ENCODE peak calls at places on chromosomes 16 and 17, in four cellular contexts. One of them, this sample, is unnamed.

GRCh38 chr16:14427371-14427948 is 202.6 kb downstream of the PARN start:
- DNase-seq in esophagus squamous epithelium: no peak
- DNase-seq in astrocyte of the spinal cord: peak
- DNase-seq in activated T-helper 1 cell treated with Interleukin-2 at 50 U/mL for 16 hours: no peak
- DNase-seq in this sample: no peak

GRCh38 chr16:57741660-57742191 is 6.2 kb downstream of the KATNB1 start:
- DNase-seq in esophagus squamous epithelium: no peak
- DNase-seq in astrocyte of the spinal cord: no peak
- DNase-seq in activated T-helper 1 cell treated with Interleukin-2 at 50 U/mL for 16 hours: no peak
- DNase-seq in this sample: no peak

GRCh38 chr16:80144191-80144590 is 396.6 kb upstream of the DYNLRB2 start:
- DNase-seq in esophagus squamous epithelium: no peak
- DNase-seq in astrocyte of the spinal cord: peak
- DNase-seq in activated T-helper 1 cell treated with Interleukin-2 at 50 U/mL for 16 hours: no peak
- DNase-seq in this sample: no peak

GRCh38 chr16:3861808-3862451 is 18.6 kb downstream of the CREBBP start:
- DNase-seq in esophagus squamous epithelium: no peak
- DNase-seq in astrocyte of the spinal cord: peak
- DNase-seq in activated T-helper 1 cell treated with Interleukin-2 at 50 U/mL for 16 hours: no peak
- DNase-seq in this sample: no peak

GRCh38 chr16:68083861-68084503 is 1.2 kb upstream of the NFATC3 start:
- DNase-seq in esophagus squamous epithelium: peak
- DNase-seq in astrocyte of the spinal cord: no peak
- DNase-seq in activated T-helper 1 cell treated with Interleukin-2 at 50 U/mL for 16 hours: no peak
- DNase-seq in this sample: no peak

GRCh38 chr17:48729335-48730239 is 1.0 kb upstream of the HOXB13 start:
- DNase-seq in esophagus squamous epithelium: no peak
- DNase-seq in astrocyte of the spinal cord: no peak
- DNase-seq in activated T-helper 1 cell treated with Interleukin-2 at 50 U/mL for 16 hours: no peak
- DNase-seq in this sample: no peak

GRCh38 chr17:28717578-28718316 is at the start of gene RAB34:
- DNase-seq in esophagus squamous epithelium: no peak
- DNase-seq in astrocyte of the spinal cord: peak
- DNase-seq in activated T-helper 1 cell treated with Interleukin-2 at 50 U/mL for 16 hours: no peak
- DNase-seq in this sample: no peak

GRCh38 chr16:11361751-11362742 is 16.8 kb downstream of the RMI2 start:
- DNase-seq in esophagus squamous epithelium: no peak
- DNase-seq in astrocyte of the spinal cord: no peak
- DNase-seq in activated T-helper 1 cell treated with Interleukin-2 at 50 U/mL for 16 hours: no peak
- DNase-seq in this sample: no peak

GRCh38 chr17:76056882-76057281 is 15.4 kb downstream of the SRP68 start:
- DNase-seq in esophagus squamous epithelium: no peak
- DNase-seq in astrocyte of the spinal cord: no peak
- DNase-seq in activated T-helper 1 cell treated with Interleukin-2 at 50 U/mL for 16 hours: no peak
- DNase-seq in this sample: no peak

GRCh38 chr16:70740919-70741778 is 55.3 kb upstream of the MTSS2 start:
- DNase-seq in esophagus squamous epithelium: no peak
- DNase-seq in astrocyte of the spinal cord: peak
- DNase-seq in activated T-helper 1 cell treated with Interleukin-2 at 50 U/mL for 16 hours: no peak
- DNase-seq in this sample: no peak

GRCh38 chr17:8056232-8056975 is 17.5 kb downstream of the ALOX15B start:
- DNase-seq in esophagus squamous epithelium: no peak
- DNase-seq in astrocyte of the spinal cord: peak
- DNase-seq in activated T-helper 1 cell treated with Interleukin-2 at 50 U/mL for 16 hours: no peak
- DNase-seq in this sample: no peak

GRCh38 chr16:46801428-46802049 is 29.4 kb downstream of the C16orf87 start:
- DNase-seq in esophagus squamous epithelium: no peak
- DNase-seq in astrocyte of the spinal cord: peak
- DNase-seq in activated T-helper 1 cell treated with Interleukin-2 at 50 U/mL for 16 hours: no peak
- DNase-seq in this sample: no peak

GRCh38 chr16:81592353-81592866 is 147.8 kb downstream of the CMIP start:
- DNase-seq in esophagus squamous epithelium: no peak
- DNase-seq in astrocyte of the spinal cord: no peak
- DNase-seq in activated T-helper 1 cell treated with Interleukin-2 at 50 U/mL for 16 hours: no peak
- DNase-seq in this sample: no peak

GRCh38 chr16:29845656-29846055 is 17.4 kb downstream of the CDIPT start:
- DNase-seq in esophagus squamous epithelium: no peak
- DNase-seq in astrocyte of the spinal cord: no peak
- DNase-seq in activated T-helper 1 cell treated with Interleukin-2 at 50 U/mL for 16 hours: no peak
- DNase-seq in this sample: no peak

GRCh38 chr16:68676113-68676860 is 31.2 kb downstream of the CDH3 start:
- DNase-seq in esophagus squamous epithelium: no peak
- DNase-seq in astrocyte of the spinal cord: no peak
- DNase-seq in activated T-helper 1 cell treated with Interleukin-2 at 50 U/mL for 16 hours: no peak
- DNase-seq in this sample: no peak

GRCh38 chr17:1573932-1574696 is 11.5 kb upstream of the PITPNA start:
- DNase-seq in esophagus squamous epithelium: no peak
- DNase-seq in astrocyte of the spinal cord: peak
- DNase-seq in activated T-helper 1 cell treated with Interleukin-2 at 50 U/mL for 16 hours: peak
- DNase-seq in this sample: no peak

GRCh38 chr16:69273009-69273408 is 38.1 kb upstream of the VPS4A start:
- DNase-seq in esophagus squamous epithelium: no peak
- DNase-seq in astrocyte of the spinal cord: peak
- DNase-seq in activated T-helper 1 cell treated with Interleukin-2 at 50 U/mL for 16 hours: no peak
- DNase-seq in this sample: no peak

GRCh38 chr16:58678716-58679115 is 5.9 kb downstream of the SLC38A7 start:
- DNase-seq in esophagus squamous epithelium: no peak
- DNase-seq in astrocyte of the spinal cord: no peak
- DNase-seq in activated T-helper 1 cell treated with Interleukin-2 at 50 U/mL for 16 hours: no peak
- DNase-seq in this sample: no peak

GRCh38 chr16:9521749-9522370 is 430.4 kb downstream of the HAPSTR1 start:
- DNase-seq in esophagus squamous epithelium: no peak
- DNase-seq in astrocyte of the spinal cord: no peak
- DNase-seq in activated T-helper 1 cell treated with Interleukin-2 at 50 U/mL for 16 hours: no peak
- DNase-seq in this sample: no peak

GRCh38 chr16:29825145-29826044 is 5.1 kb downstream of the MVP start:
- DNase-seq in esophagus squamous epithelium: no peak
- DNase-seq in astrocyte of the spinal cord: peak
- DNase-seq in activated T-helper 1 cell treated with Interleukin-2 at 50 U/mL for 16 hours: no peak
- DNase-seq in this sample: no peak

GRCh38 chr16:17921357-17921978 is 415.1 kb downstream of the NPIPA8 start:
- DNase-seq in esophagus squamous epithelium: no peak
- DNase-seq in astrocyte of the spinal cord: no peak
- DNase-seq in activated T-helper 1 cell treated with Interleukin-2 at 50 U/mL for 16 hours: peak
- DNase-seq in this sample: no peak

GRCh38 chr16:30722443-30722842 is 23.5 kb downstream of the SRCAP start:
- DNase-seq in esophagus squamous epithelium: no peak
- DNase-seq in astrocyte of the spinal cord: no peak
- DNase-seq in activated T-helper 1 cell treated with Interleukin-2 at 50 U/mL for 16 hours: no peak
- DNase-seq in this sample: no peak

GRCh38 chr16:85554114-85554790 is 58.9 kb upstream of the GSE1 start:
- DNase-seq in esophagus squamous epithelium: peak
- DNase-seq in astrocyte of the spinal cord: peak
- DNase-seq in activated T-helper 1 cell treated with Interleukin-2 at 50 U/mL for 16 hours: peak
- DNase-seq in this sample: peak

GRCh38 chr17:12395733-12396354 is 269.8 kb upstream of the MYOCD start:
- DNase-seq in esophagus squamous epithelium: no peak
- DNase-seq in astrocyte of the spinal cord: no peak
- DNase-seq in activated T-helper 1 cell treated with Interleukin-2 at 50 U/mL for 16 hours: no peak
- DNase-seq in this sample: no peak